ENCODE peak calls at places on chromosomes 3 and 15, in eight cellular contexts. O is tibial nerve, D is suprapubic skin, C is testis, W is H54, E is GM12891, J is stomach, T is spleen. Y is an unnamed sample.

GRCh38 chr3:183892610-183893214 is 8.0 kb upstream of the PARL start:
- DNase-seq in O (no peak), D (no peak), C (no peak), W (no peak), E (no peak), J (no peak), T (peak), Y (no peak)

GRCh38 chr3:23302276-23302675 is 99.1 kb downstream of the UBE2E2 start:
- DNase-seq in O (no peak), D (no peak), C (no peak), W (no peak), E (no peak), J (no peak), T (no peak), Y (no peak)

GRCh38 chr15:98765610-98766009 is 117.3 kb downstream of the IGF1R start:
- DNase-seq in O (no peak), D (no peak), C (no peak), W (no peak), E (no peak), J (no peak), T (no peak), Y (no peak)

GRCh38 chr15:39685999-39686613 is 96.5 kb downstream of the FSIP1 start:
- DNase-seq in O (no peak), D (no peak), C (peak), W (peak), E (peak), J (no peak), T (no peak), Y (peak)

GRCh38 chr3:138678086-138678485 is 69.5 kb downstream of the FAIM start:
- DNase-seq in O (no peak), D (no peak), C (no peak), W (no peak), E (no peak), J (no peak), T (no peak), Y (no peak)

GRCh38 chr15:69729167-69729748 is 276.6 kb downstream of the RPLP1 start:
- DNase-seq in O (no peak), D (no peak), C (peak), W (peak), E (peak), J (peak), T (peak), Y (peak)

GRCh38 chr3:86938706-86939105 is 52.2 kb downstream of the VGLL3 start:
- DNase-seq in O (no peak), D (no peak), C (no peak), W (no peak), E (no peak), J (no peak), T (no peak), Y (no peak)

GRCh38 chr15:35925634-35926380 is 379.8 kb upstream of the DPH6 start:
- DNase-seq in O (no peak), D (no peak), C (no peak), W (peak), E (no peak), J (no peak), T (no peak), Y (no peak)

GRCh38 chr15:48573780-48574179 is 71.7 kb downstream of the FBN1 start:
- DNase-seq in O (no peak), D (no peak), C (no peak), W (no peak), E (no peak), J (no peak), T (no peak), Y (no peak)

GRCh38 chr15:93895976-93896770 is 335.2 kb upstream of the MCTP2 start:
- DNase-seq in O (no peak), D (no peak), C (no peak), W (no peak), E (no peak), J (no peak), T (no peak), Y (no peak)

GRCh38 chr3:176906046-176906905 is 291.0 kb downstream of the TBL1XR1 start:
- DNase-seq in O (no peak), D (no peak), C (peak), W (no peak), E (no peak), J (no peak), T (no peak), Y (no peak)

GRCh38 chr15:25701716-25702465 is 161.2 kb downstream of the ATP10A start:
- DNase-seq in O (no peak), D (no peak), C (no peak), W (no peak), E (no peak), J (no peak), T (peak), Y (no peak)

GRCh38 chr3:129890125-129890524 is 3.4 kb downstream of the TMCC1 start:
- DNase-seq in O (no peak), D (no peak), C (no peak), W (no peak), E (no peak), J (no peak), T (no peak), Y (no peak)

GRCh38 chr15:53473435-53473834 is 286.0 kb downstream of the WDR72 start:
- DNase-seq in O (no peak), D (no peak), C (no peak), W (no peak), E (no peak), J (no peak), T (no peak), Y (no peak)

GRCh38 chr3:132867526-132867925 is 145.3 kb upstream of the NPHP3 start:
- DNase-seq in O (no peak), D (no peak), C (no peak), W (no peak), E (no peak), J (no peak), T (no peak), Y (no peak)

GRCh38 chr3:194986208-194987043 is 284.5 kb downstream of the XXYLT1 start:
- DNase-seq in O (no peak), D (no peak), C (no peak), W (no peak), E (no peak), J (peak), T (peak), Y (no peak)

GRCh38 chr3:156939315-156939714 is 113.2 kb downstream of the LEKR1 start:
- DNase-seq in O (no peak), D (no peak), C (no peak), W (no peak), E (no peak), J (no peak), T (no peak), Y (no peak)

GRCh38 chr3:138296639-138297038 is 33.0 kb downstream of the NME9 start:
- DNase-seq in O (no peak), D (no peak), C (no peak), W (no peak), E (no peak), J (no peak), T (no peak), Y (no peak)

DNA sequence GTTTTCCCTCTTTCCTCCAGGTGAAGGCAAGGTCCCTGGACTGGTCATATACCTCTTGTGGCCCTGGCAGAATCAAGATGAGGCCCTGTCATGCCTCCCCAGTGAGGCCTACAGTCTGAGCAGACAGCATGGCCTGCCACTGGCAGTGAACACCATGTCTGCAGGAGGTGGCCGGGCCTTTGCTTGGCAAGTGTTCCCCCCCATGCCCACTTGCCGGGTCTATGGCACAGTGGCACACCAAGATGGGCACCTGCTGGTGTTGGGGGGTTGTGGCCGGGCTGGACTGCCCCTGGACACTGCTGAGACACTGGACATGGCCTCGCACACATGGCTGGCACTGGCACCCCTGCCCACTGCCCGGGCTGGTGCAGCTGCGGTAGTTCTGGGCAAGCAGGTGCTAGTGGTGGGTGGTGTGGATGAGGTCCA is 1.2 kb downstream of the KLHDC8B start:
- DNase-seq in O (no peak), D (no peak), C (peak), W (no peak), E (no peak), J (no peak), T (no peak), Y (peak)
- TF ChIP-seq POLR2A in O (no peak), D (no peak), C (no peak), W (no peak), E (no peak), J (no peak), T (no peak), Y (no peak)

DNA sequence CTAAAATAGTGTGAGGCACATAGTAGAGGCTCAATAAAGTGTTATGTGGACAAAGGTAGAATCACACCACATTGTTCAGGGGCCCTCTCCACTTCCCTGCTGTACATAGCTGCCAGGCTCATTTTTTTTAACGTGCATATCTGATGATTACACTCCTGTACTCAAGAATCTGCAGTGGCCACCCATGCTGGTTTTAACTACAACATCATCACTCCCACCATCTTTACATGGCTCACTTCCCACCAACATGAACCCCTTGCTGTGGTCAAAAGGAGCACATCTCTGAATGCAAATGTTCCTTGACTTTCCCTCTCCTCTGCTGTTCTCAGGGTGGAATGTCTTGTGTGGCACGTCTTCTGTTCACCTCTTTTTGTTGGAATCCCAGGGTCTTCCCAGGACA is 76.7 kb downstream of the FEM1B start:
- DNase-seq in O (no peak), D (no peak), C (no peak), W (no peak), E (no peak), J (no peak), T (peak), Y (no peak)
- TF ChIP-seq POLR2A in O (no peak), D (no peak), C (no peak), W (no peak), E (no peak), J (no peak), T (no peak), Y (no peak)

DNA sequence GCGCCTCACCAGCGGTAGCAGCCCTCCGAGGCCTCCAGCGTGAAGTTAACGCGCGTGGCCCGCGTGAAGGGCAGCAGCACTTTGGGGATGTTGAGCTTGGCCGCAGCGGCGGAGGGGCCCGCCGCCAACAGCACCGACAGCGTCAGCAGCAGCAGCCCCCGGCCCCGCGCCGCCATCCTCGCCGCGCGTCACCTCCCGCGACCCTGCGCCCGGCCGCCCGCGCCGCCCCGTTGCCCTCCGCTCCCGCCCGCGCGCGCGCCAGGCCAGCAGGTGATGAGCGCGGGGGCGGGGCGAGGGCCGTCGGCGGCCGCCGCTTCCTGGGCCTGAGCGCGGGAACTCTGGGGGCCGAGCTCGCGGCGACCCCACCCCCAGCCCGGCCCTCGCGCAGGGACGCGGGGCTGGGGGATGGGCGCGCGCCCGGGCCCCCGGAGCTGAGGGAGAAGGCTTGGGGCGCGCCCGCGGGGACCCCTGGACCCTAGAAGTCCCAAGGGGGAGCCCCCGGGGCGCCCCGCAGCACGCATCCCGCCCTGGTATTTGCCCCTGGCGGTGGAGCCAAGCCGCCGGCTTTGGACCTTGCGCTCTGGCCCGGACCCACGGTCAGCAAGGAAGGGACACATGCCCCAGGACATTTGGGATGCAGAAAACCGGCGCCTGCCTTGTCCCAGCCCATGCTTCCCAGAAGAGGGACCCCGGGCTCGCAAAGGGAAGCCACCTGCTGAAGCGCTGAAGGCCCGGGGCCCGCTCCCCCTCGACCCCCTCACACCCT is at the start of gene NUP210:
- DNase-seq in O (no peak), D (no peak), C (peak), W (no peak), E (peak), J (peak), T (peak), Y (peak)
- TF ChIP-seq POLR2A in O (no peak), D (no peak), C (no peak), W (no peak), E (peak), J (no peak), T (no peak), Y (peak)

GRCh38 chr3:42014949-42015533 is 53.1 kb upstream of the ULK4 start:
- DNase-seq in O (no peak), D (peak), C (peak), W (no peak), E (no peak), J (peak), T (peak), Y (peak)
- TF ChIP-seq POLR2A in O (no peak), D (no peak), C (no peak), W (no peak), E (no peak), J (no peak), T (no peak), Y (no peak)

DNA sequence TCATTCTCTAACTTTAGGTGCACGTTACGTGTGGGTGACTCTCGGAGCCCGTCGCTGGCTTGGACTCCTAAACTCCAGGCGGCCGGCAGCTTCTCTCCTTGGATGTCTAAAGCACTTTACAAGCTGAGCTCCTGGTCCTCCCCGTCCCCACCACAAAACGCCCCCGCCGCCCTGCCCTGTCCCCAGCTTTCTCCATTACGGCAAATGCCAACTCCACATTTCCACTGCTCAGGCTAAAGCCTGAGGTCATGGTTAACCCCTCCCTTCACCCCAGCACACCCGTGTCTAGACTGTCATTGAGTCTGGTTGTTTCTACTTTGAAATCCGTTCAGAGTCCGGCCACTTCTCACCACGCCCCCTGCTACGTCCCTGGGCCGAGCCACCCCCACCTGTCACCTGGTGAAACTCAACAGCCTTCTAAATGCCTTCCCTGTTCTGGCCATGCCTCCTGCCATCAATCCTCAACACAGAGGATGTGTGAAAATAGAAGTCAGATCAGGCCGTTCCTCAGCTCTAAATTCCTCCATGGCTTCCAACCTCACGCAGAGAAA is 8.1 kb upstream of the PCSK6 start:
- DNase-seq in O (no peak), D (no peak), C (no peak), W (no peak), E (no peak), J (no peak), T (no peak), Y (no peak)
- TF ChIP-seq POLR2A in O (no peak), D (no peak), C (no peak), W (no peak), E (no peak), J (no peak), T (no peak), Y (no peak)

GRCh38 chr3:13837751-13838150 is 42.1 kb downstream of the WNT7A start:
- DNase-seq in O (no peak), D (no peak), C (no peak), W (no peak), E (no peak), J (no peak), T (peak), Y (no peak)
- TF ChIP-seq POLR2A in O (no peak), D (no peak), C (no peak), W (no peak), E (no peak), J (no peak), T (no peak), Y (no peak)